ENCODE peak calls at places on chromosomes 6 and 20, in six cellular contexts. R is DND-41, E is IMR-90, V is ascending aorta, D is aorta, M is breast epithelium. B is an unnamed sample. For H3K27me3, the result is how much of the 10 kb centered on the place peaks cover.

GRCh38 chr6:144195671-144196070 is 45.4 kb downstream of the STX11 start:
- DNase-seq in R (no peak), E (peak), V (no peak), D (no peak), M (no peak), B (peak)

GRCh38 chr6:90290991-90291390 is 5.7 kb downstream of the BACH2 start:
- DNase-seq in R (no peak), E (peak), V (no peak), D (no peak), M (no peak), B (no peak)

GRCh38 chr20:31570735-31571617 is 34.1 kb upstream of the ID1 start:
- DNase-seq in R (no peak), E (no peak), V (no peak), D (no peak), M (peak), B (no peak)

GRCh38 chr6:23174781-23175361 is 605.5 kb downstream of the HDGFL1 start:
- DNase-seq in R (no peak), E (peak), V (no peak), D (no peak), M (no peak), B (peak)

GRCh38 chr20:37090357-37090871 is 5.4 kb downstream of the RBL1 start:
- DNase-seq in R (no peak), E (no peak), V (no peak), D (no peak), M (no peak), B (no peak)

GRCh38 chr6:147077251-147077650 is 127.0 kb upstream of the STXBP5 start:
- DNase-seq in R (no peak), E (no peak), V (no peak), D (no peak), M (peak), B (no peak)

GRCh38 chr6:112802154-112802553 is 455.0 kb downstream of the RFPL4B start:
- DNase-seq in R (no peak), E (peak), V (no peak), D (no peak), M (no peak), B (peak)

GRCh38 chr20:37850724-37851123 is 52.2 kb upstream of the VSTM2L start:
- DNase-seq in R (no peak), E (peak), V (no peak), D (no peak), M (no peak), B (no peak)

GRCh38 chr6:44043479-44044153 is 83.6 kb downstream of the MRPL14 start:
- DNase-seq in R (peak), E (peak), V (no peak), D (peak), M (no peak), B (no peak)
- H3K27ac ChIP-seq in R (no peak), E (peak), V (peak), D (no peak), M (peak), B (peak)

GRCh38 chr6:15974817-15975216 is 154.1 kb upstream of the MYLIP start:
- DNase-seq in R (no peak), E (no peak), V (no peak), D (no peak), M (no peak), B (no peak)
- H3K4me3 ChIP-seq in R (no peak), E (no peak), V (no peak), D (no peak), M (no peak), B (no peak)

GRCh38 chr20:22462975-22463914 is 121.1 kb downstream of the FOXA2 start:
- DNase-seq in R (no peak), E (no peak), V (no peak), D (no peak), M (no peak), B (no peak)
- H3K27me3 ChIP-seq in R (under half), E (under half), V (under half), D (under half), M (under half), B (under half)

GRCh38 chr6:31048090-31048489 is 37.8 kb downstream of the MUC22 start:
- DNase-seq in R (no peak), E (no peak), V (no peak), D (no peak), M (no peak), B (no peak)
- H3K27ac ChIP-seq in R (no peak), E (no peak), V (no peak), D (no peak), M (no peak), B (no peak)

GRCh38 chr6:35919085-35919826 is 1.6 kb downstream of the SRPK1 start:
- DNase-seq in R (no peak), E (peak), V (no peak), D (no peak), M (no peak), B (no peak)

GRCh38 chr6:35919827-35920751 is 809 bp downstream of the SRPK1 start:
- DNase-seq in R (peak), E (peak), V (no peak), D (peak), M (no peak), B (no peak)

GRCh38 chr6:35924146-35924545 is 3.2 kb upstream of the SRPK1 start:
- DNase-seq in R (no peak), E (no peak), V (no peak), D (no peak), M (no peak), B (no peak)

GRCh38 chr6:35920793-35921732 is at the start of gene SRPK1:
- DNase-seq in R (peak), E (peak), V (peak), D (peak), M (peak), B (no peak)

DNA sequence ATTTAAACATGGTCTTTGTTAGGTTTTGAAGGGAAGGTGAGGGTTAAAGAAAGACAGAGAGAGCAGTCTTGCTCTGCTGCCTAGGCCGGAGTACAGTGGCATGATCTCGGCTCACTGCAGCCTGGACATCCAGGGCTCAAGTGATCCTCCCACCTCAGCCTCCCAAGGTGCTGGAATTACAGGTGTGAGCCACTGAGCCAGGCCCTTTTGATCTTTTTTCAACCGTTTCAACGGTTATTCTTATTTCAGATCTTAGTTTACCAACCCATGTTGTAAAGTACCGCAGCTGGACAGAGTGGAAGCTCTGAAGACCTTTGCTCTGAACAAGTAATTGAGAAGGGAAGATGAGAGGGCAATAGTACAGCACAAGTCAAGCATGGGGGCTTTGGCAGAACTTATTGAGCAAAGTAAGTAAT is 1.2 kb upstream of the SRPK1 start:
- DNase-seq in R (no peak), E (no peak), V (no peak), D (no peak), M (no peak), B (no peak)
- H3K4me3 ChIP-seq in R (no peak), E (no peak), V (peak), D (no peak), M (no peak), B (no peak)

B was measured in AG04450.